ENCODE peak calls at places on chromosomes 4 and X, in five cellular contexts. G, H, W, J and Q are unnamed samples.

GRCh38 chrX:152733261-152733975 is at the start of the genes CSAG1 and MAGEA12:
- DNase-seq in G (no peak), H (no peak), W (no peak), J (no peak), Q (peak; percentile 6)

GRCh38 chrX:64758047-64758446 is 218.2 kb downstream of the ZC4H2 start:
- DNase-seq in G (no peak), H (no peak), W (no peak), J (no peak), Q (no peak)

GRCh38 chrX:45479196-45479834 is 278.6 kb upstream of the DIPK2B start:
- DNase-seq in G (no peak), H (no peak), W (peak; percentile 93), J (no peak), Q (peak; percentile 84)

GRCh38 chrX:130770615-130771014 is 132.4 kb downstream of the ENOX2 start:
- DNase-seq in G (no peak), H (no peak), W (peak; percentile 81), J (no peak), Q (no peak)

GRCh38 chr4:103996637-103997036 is 276.9 kb upstream of the TACR3 start:
- DNase-seq in G (peak; percentile 42), H (peak; percentile 45), W (no peak), J (no peak), Q (peak; percentile 18)

GRCh38 chrX:110242371-110242770 is 75.5 kb downstream of the AMMECR1 start:
- DNase-seq in G (no peak), H (no peak), W (no peak), J (no peak), Q (no peak)

GRCh38 chr4:181959121-181959520 is 284.1 kb upstream of the TENM3 start:
- DNase-seq in G (no peak), H (no peak), W (peak; percentile 89), J (no peak), Q (peak; percentile 25)

GRCh38 chrX:103817502-103817901 is 14.6 kb downstream of the RAB9B start:
- DNase-seq in G (peak; percentile 59), H (peak; percentile 10), W (peak; percentile 42), J (peak; percentile 11), Q (no peak)

GRCh38 chr4:15130441-15130840 is 128.2 kb downstream of the CPEB2 start:
- DNase-seq in G (no peak), H (no peak), W (no peak), J (no peak), Q (no peak)

GRCh38 chr4:85928775-85929585 is 430.9 kb downstream of the MAPK10 start:
- DNase-seq in G (no peak), H (peak; percentile 54), W (peak; percentile 47), J (peak; percentile 12), Q (peak; percentile 68)

GRCh38 chrX:63922221-63922620 is 137.2 kb upstream of the ARHGEF9 start:
- DNase-seq in G (no peak), H (no peak), W (peak; percentile 22), J (no peak), Q (no peak)

GRCh38 chrX:136204571-136204970 is 46.6 kb downstream of the MAP7D3 start:
- DNase-seq in G (no peak), H (no peak), W (peak; percentile 57), J (no peak), Q (peak; percentile 61)
- TF ChIP-seq BHLHE40 in G (no peak), H (no peak), W (no peak), J (no peak), Q (no peak)

DNA sequence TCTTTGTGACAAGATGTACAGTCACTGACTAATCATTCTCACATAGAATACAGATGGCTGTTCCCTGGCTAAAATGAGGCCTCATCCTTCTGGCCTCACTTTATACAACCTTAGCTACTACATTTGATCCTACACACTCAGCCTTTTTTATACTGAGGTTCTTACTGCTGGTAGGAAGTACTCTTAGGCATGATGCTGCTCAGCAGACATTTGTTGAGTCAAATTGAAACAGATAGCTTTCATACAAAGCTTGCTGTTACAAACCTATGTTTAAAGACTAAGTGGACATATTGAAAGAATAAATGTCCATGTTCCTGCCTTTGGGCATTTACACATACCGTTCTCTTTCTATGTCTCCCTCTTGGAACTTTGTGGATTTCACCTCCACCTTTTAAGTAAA is 154.9 kb downstream of the NPFFR2 start:
- DNase-seq in G (no peak), H (no peak), W (no peak), J (no peak), Q (no peak)
- TF ChIP-seq BHLHE40 in G (no peak), H (no peak), W (no peak), J (no peak), Q (no peak)

GRCh38 chr4:7067147-7067522 is 729 bp downstream of the GRPEL1 start:
- DNase-seq in G (no peak), H (peak; percentile 40), W (no peak), J (no peak), Q (peak; percentile 12)
- TF ChIP-seq BHLHE40 in G (no peak), H (no peak), W (no peak), J (no peak), Q (no peak)

GRCh38 chr4:189092596-189092995 is 848.1 kb upstream of the FRG1 start:
- DNase-seq in G (no peak), H (no peak), W (peak; percentile 42), J (no peak), Q (no peak)

GRCh38 chr4:189087981-189088380 is 852.7 kb upstream of the FRG1 start:
- DNase-seq in G (no peak), H (no peak), W (no peak), J (no peak), Q (no peak)

GRCh38 chr4:189088783-189089182 is 851.9 kb upstream of the FRG1 start:
- DNase-seq in G (no peak), H (no peak), W (peak; percentile 79), J (no peak), Q (no peak)

GRCh38 chr4:189084671-189085070 is 856.0 kb upstream of the FRG1 start:
- DNase-seq in G (no peak), H (no peak), W (no peak), J (no peak), Q (no peak)

DNA sequence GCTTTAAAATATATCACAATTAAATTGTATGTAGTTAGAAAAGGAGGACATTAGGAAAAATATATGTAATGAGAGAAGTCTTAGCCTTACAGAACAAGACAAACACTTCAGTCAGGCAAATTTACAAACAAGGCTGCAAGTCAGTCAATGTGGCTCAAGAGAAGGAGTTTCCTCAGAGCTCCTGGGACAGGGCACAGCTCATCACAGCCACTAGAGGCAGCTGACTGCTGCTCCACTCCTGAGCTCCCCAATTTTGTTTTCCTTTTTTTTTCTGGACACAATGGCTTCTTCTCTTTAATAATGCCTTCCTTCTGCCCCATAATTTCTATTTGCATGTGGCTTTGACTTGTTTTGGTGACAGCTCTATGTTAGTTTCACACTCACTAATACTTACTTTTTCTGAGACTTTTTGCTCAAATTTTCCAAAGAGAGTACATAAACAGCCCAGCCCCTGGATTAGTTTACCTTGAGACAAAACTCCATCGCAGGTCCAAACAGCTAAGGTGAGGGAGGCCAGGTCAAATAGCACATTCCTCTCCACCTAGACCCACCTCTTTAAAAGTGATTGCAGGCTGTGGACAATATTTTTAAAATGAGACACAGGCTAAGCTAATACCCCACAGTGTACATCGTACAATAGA is 850.4 kb upstream of the FRG1 start:
- DNase-seq in G (peak; percentile 21), H (peak; percentile 1), W (peak; percentile 45), J (no peak), Q (peak; percentile 13)
- TF ChIP-seq BHLHE40 in G (no peak), H (no peak), W (no peak), J (no peak), Q (no peak)

GRCh38 chrX:136598631-136599030 is 49.3 kb upstream of the CD40LG start:
- DNase-seq in G (no peak), H (no peak), W (no peak), J (no peak), Q (no peak)
- TF ChIP-seq BHLHE40 in G (no peak), H (no peak), W (no peak), J (no peak), Q (no peak)

GRCh38 chrX:41332005-41332404 is 2.0 kb upstream of the DDX3X start:
- DNase-seq in G (no peak), H (no peak), W (no peak), J (no peak), Q (peak; percentile 17)
- TF ChIP-seq BHLHE40 in G (no peak), H (no peak), W (no peak), J (no peak), Q (no peak)

DNA sequence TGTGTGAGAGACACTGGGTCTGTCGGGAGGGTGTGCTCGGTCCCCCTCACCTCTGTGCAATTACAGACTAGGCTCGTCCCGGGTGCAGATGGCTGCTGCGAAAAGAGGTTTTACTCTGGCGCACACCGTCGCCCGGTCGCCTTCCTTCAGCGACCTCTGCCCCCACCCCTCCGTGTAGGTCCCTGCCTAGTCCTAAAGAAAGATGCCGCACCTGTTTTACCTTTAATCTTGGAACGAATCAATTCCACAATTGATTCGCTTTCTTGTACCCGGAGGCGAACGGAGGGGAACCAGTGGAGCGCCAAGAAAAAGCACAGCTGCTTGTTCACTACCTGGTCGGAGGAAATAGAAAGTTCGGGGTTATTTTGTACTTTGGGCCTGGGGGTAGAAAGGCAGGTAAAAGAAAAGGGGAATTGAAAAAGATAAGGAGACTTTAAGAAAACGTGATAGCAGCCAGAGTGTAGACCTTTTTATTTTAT is 1.2 kb downstream of the NPNT start:
- DNase-seq in G (no peak), H (no peak), W (no peak), J (no peak), Q (no peak)
- TF ChIP-seq BHLHE40 in G (no peak), H (no peak), W (no peak), J (no peak), Q (no peak)